ENCODE peak calls at places on chromosomes 11 and 22, in seven cellular contexts. One of them, this sample, is unnamed.

GRCh38 chr11:48095779-48096470 is 115.6 kb downstream of the PTPRJ start:
- DNase-seq in progenitor cell of endocrine pancreas: no peak
- DNase-seq in esophagus squamous epithelium: no peak
- DNase-seq in coronary artery: no peak
- DNase-seq in cardiac fibroblast: no peak
- DNase-seq in HFFc6: no peak
- DNase-seq in IMR-90: no peak
- DNase-seq in this sample: no peak

GRCh38 chr11:106063009-106063408 is 14.1 kb downstream of the KBTBD3 start:
- DNase-seq in HFFc6: no peak
- DNase-seq in progenitor cell of endocrine pancreas: no peak
- DNase-seq in coronary artery: no peak
- DNase-seq in IMR-90: no peak
- DNase-seq in esophagus squamous epithelium: no peak
- DNase-seq in cardiac fibroblast: no peak
- DNase-seq in this sample: no peak

GRCh38 chr22:46107089-46107664 is 43.1 kb upstream of the PPARA start:
- DNase-seq in HFFc6: no peak
- DNase-seq in IMR-90: no peak
- DNase-seq in cardiac fibroblast: no peak
- DNase-seq in progenitor cell of endocrine pancreas: no peak
- DNase-seq in coronary artery: no peak
- DNase-seq in esophagus squamous epithelium: no peak
- DNase-seq in this sample: peak; percentile 71

GRCh38 chr11:68436985-68437926 is 23.3 kb upstream of the PPP6R3 start:
- DNase-seq in cardiac fibroblast: peak; percentile 94
- DNase-seq in coronary artery: no peak
- DNase-seq in esophagus squamous epithelium: no peak
- DNase-seq in progenitor cell of endocrine pancreas: no peak
- DNase-seq in IMR-90: peak; percentile 72
- DNase-seq in HFFc6: peak; percentile 65
- DNase-seq in this sample: peak; percentile 51

GRCh38 chr11:74680035-74680671 is 51.1 kb downstream of the CHRDL2 start:
- DNase-seq in HFFc6: no peak
- DNase-seq in coronary artery: peak; percentile 64
- DNase-seq in IMR-90: no peak
- DNase-seq in cardiac fibroblast: no peak
- DNase-seq in esophagus squamous epithelium: no peak
- DNase-seq in progenitor cell of endocrine pancreas: no peak
- DNase-seq in this sample: no peak

GRCh38 chr11:103488021-103488420 is 378.8 kb downstream of the DYNC2H1 start:
- DNase-seq in HFFc6: no peak
- DNase-seq in esophagus squamous epithelium: no peak
- DNase-seq in IMR-90: no peak
- DNase-seq in cardiac fibroblast: peak; percentile 18
- DNase-seq in coronary artery: no peak
- DNase-seq in progenitor cell of endocrine pancreas: no peak
- DNase-seq in this sample: no peak

GRCh38 chr11:15819679-15820286 is 536.6 kb downstream of the SOX6 start:
- DNase-seq in cardiac fibroblast: peak; percentile 63
- DNase-seq in IMR-90: peak; percentile 19
- DNase-seq in esophagus squamous epithelium: peak; percentile 1
- DNase-seq in coronary artery: no peak
- DNase-seq in HFFc6: peak; percentile 25
- DNase-seq in progenitor cell of endocrine pancreas: peak; percentile 37
- DNase-seq in this sample: peak; percentile 72

GRCh38 chr11:73542175-73542574 is 55.7 kb downstream of the FAM168A start:
- DNase-seq in IMR-90: no peak
- DNase-seq in progenitor cell of endocrine pancreas: no peak
- DNase-seq in coronary artery: no peak
- DNase-seq in cardiac fibroblast: no peak
- DNase-seq in esophagus squamous epithelium: no peak
- DNase-seq in HFFc6: no peak
- DNase-seq in this sample: peak; percentile 5

GRCh38 chr22:47627561-47628253 is 865.3 kb downstream of the TBC1D22A start:
- DNase-seq in HFFc6: no peak
- DNase-seq in IMR-90: no peak
- DNase-seq in cardiac fibroblast: no peak
- DNase-seq in coronary artery: no peak
- DNase-seq in esophagus squamous epithelium: no peak
- DNase-seq in progenitor cell of endocrine pancreas: no peak
- DNase-seq in this sample: no peak

GRCh38 chr11:36427079-36427478 is 83.0 kb downstream of the TRAF6 start:
- DNase-seq in cardiac fibroblast: peak; percentile 52
- DNase-seq in coronary artery: no peak
- DNase-seq in IMR-90: no peak
- DNase-seq in progenitor cell of endocrine pancreas: no peak
- DNase-seq in esophagus squamous epithelium: no peak
- DNase-seq in HFFc6: no peak
- DNase-seq in this sample: peak; percentile 76

GRCh38 chr11:122113836-122114235 is 2.2 kb downstream of the BLID start:
- DNase-seq in IMR-90: peak; percentile 49
- DNase-seq in progenitor cell of endocrine pancreas: no peak
- DNase-seq in coronary artery: no peak
- DNase-seq in esophagus squamous epithelium: no peak
- DNase-seq in cardiac fibroblast: no peak
- DNase-seq in HFFc6: no peak
- DNase-seq in this sample: no peak

GRCh38 chr11:117931331-117931950 is 2.2 kb upstream of the TMPRSS13 start:
- DNase-seq in esophagus squamous epithelium: no peak
- DNase-seq in progenitor cell of endocrine pancreas: no peak
- DNase-seq in HFFc6: no peak
- DNase-seq in coronary artery: no peak
- DNase-seq in cardiac fibroblast: no peak
- DNase-seq in IMR-90: no peak
- DNase-seq in this sample: no peak

GRCh38 chr11:70365536-70365912 is 32.8 kb upstream of the CTTN start:
- DNase-seq in cardiac fibroblast: no peak
- DNase-seq in IMR-90: no peak
- DNase-seq in esophagus squamous epithelium: no peak
- DNase-seq in coronary artery: no peak
- DNase-seq in HFFc6: no peak
- DNase-seq in progenitor cell of endocrine pancreas: no peak
- DNase-seq in this sample: no peak

GRCh38 chr11:70371241-70371640 is 27.1 kb upstream of the CTTN start:
- DNase-seq in coronary artery: no peak
- DNase-seq in progenitor cell of endocrine pancreas: no peak
- DNase-seq in esophagus squamous epithelium: no peak
- DNase-seq in IMR-90: peak; percentile 18
- DNase-seq in cardiac fibroblast: no peak
- DNase-seq in HFFc6: no peak
- DNase-seq in this sample: no peak

GRCh38 chr11:70364745-70365535 is 33.4 kb upstream of the CTTN start:
- DNase-seq in coronary artery: no peak
- DNase-seq in esophagus squamous epithelium: no peak
- DNase-seq in progenitor cell of endocrine pancreas: no peak
- DNase-seq in cardiac fibroblast: no peak
- DNase-seq in HFFc6: no peak
- DNase-seq in IMR-90: no peak
- DNase-seq in this sample: no peak

GRCh38 chr11:70364198-70364597 is 34.1 kb upstream of the CTTN start:
- DNase-seq in IMR-90: peak; percentile 31
- DNase-seq in progenitor cell of endocrine pancreas: no peak
- DNase-seq in HFFc6: no peak
- DNase-seq in cardiac fibroblast: no peak
- DNase-seq in esophagus squamous epithelium: no peak
- DNase-seq in coronary artery: peak; percentile 22
- DNase-seq in this sample: no peak

GRCh38 chr11:70367071-70367470 is 31.3 kb upstream of the CTTN start:
- DNase-seq in IMR-90: peak; percentile 88
- DNase-seq in coronary artery: no peak
- DNase-seq in progenitor cell of endocrine pancreas: no peak
- DNase-seq in HFFc6: no peak
- DNase-seq in esophagus squamous epithelium: no peak
- DNase-seq in cardiac fibroblast: no peak
- DNase-seq in this sample: no peak
- TF ChIP-seq CTCF in IMR-90: peak; percentile 23
- TF ChIP-seq CTCF in coronary artery: no peak
- TF ChIP-seq CTCF in progenitor cell of endocrine pancreas: no peak
- TF ChIP-seq CTCF in HFFc6: no peak
- TF ChIP-seq CTCF in esophagus squamous epithelium: no peak
- TF ChIP-seq CTCF in cardiac fibroblast: no peak
- TF ChIP-seq CTCF in this sample: no peak

GRCh38 chr11:27388869-27389268 is 25.9 kb upstream of the CCDC34 start:
- DNase-seq in cardiac fibroblast: no peak
- DNase-seq in esophagus squamous epithelium: no peak
- DNase-seq in progenitor cell of endocrine pancreas: no peak
- DNase-seq in IMR-90: peak; percentile 33
- DNase-seq in HFFc6: no peak
- DNase-seq in coronary artery: no peak
- DNase-seq in this sample: no peak

GRCh38 chr11:27391336-27392015 is 28.5 kb upstream of the CCDC34 start:
- DNase-seq in HFFc6: no peak
- DNase-seq in IMR-90: no peak
- DNase-seq in progenitor cell of endocrine pancreas: no peak
- DNase-seq in esophagus squamous epithelium: no peak
- DNase-seq in cardiac fibroblast: no peak
- DNase-seq in coronary artery: no peak
- DNase-seq in this sample: no peak

GRCh38 chr11:27392278-27392677 is 29.3 kb upstream of the CCDC34 start:
- DNase-seq in HFFc6: no peak
- DNase-seq in cardiac fibroblast: no peak
- DNase-seq in esophagus squamous epithelium: no peak
- DNase-seq in IMR-90: no peak
- DNase-seq in progenitor cell of endocrine pancreas: no peak
- DNase-seq in coronary artery: no peak
- DNase-seq in this sample: no peak

GRCh38 chr11:27390959-27391326 is 27.9 kb upstream of the CCDC34 start:
- DNase-seq in HFFc6: peak; percentile 83
- DNase-seq in progenitor cell of endocrine pancreas: no peak
- DNase-seq in esophagus squamous epithelium: no peak
- DNase-seq in cardiac fibroblast: peak; percentile 68
- DNase-seq in coronary artery: no peak
- DNase-seq in IMR-90: peak; percentile 83
- DNase-seq in this sample: no peak

DNA sequence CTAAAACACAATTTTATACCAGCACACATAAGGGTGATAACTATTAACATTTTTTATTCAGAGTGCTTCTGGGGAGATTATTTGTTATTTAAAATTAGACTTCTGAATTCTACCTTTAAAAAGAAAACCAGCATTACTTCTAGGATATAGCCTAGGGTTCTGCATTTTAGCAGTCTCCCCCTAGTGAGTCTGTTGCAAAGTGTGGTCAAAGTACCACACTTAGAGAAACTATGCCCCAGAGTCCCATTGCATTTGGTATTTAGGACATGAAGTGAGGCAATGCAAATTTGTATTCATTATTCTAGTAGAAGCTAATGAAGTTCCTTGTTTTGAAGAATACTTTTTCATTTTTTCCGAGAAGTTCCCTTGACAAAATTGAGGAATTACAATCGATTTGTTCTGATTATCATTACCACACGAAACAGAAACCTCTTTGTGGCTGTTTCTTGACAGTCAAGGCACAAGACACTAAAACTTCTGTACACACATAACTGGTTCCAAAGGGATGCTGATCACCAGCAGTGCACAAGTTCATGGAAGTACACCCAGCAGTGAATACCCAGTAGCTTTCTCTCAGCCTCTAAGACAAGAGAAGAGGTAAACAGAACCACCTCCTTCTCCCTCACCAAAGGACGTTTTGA is 27.4 kb upstream of the CCDC34 start:
- DNase-seq in HFFc6: no peak
- DNase-seq in esophagus squamous epithelium: no peak
- DNase-seq in IMR-90: no peak
- DNase-seq in progenitor cell of endocrine pancreas: no peak
- DNase-seq in cardiac fibroblast: no peak
- DNase-seq in coronary artery: no peak
- DNase-seq in this sample: no peak
- TF ChIP-seq CTCF in HFFc6: peak; percentile 29
- TF ChIP-seq CTCF in esophagus squamous epithelium: no peak
- TF ChIP-seq CTCF in IMR-90: no peak
- TF ChIP-seq CTCF in progenitor cell of endocrine pancreas: peak; percentile 27
- TF ChIP-seq CTCF in cardiac fibroblast: no peak
- TF ChIP-seq CTCF in coronary artery: no peak
- TF ChIP-seq CTCF in this sample: no peak

DNA sequence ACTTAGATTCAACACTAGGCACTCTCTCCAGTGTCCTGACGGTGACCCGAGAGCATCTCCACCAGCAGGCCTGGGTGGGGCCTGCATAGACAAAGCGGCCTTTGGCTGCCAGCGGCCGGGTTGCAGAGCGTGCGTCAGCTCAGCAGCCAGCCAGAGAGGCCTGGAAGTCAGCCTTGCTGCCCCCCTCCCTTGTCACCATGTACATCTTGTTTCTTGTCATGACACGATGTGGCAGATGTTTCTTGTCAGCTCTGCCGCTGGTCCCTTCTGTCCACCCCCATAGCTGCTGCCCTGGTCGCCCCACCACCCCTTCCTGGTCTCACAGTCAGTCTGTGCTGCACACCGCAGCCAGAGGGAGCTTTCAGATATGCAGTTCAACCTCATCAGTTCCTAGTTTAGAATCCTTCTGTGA is 33.1 kb upstream of the CBX7 start:
- DNase-seq in cardiac fibroblast: peak; percentile 84
- DNase-seq in IMR-90: peak; percentile 49
- DNase-seq in esophagus squamous epithelium: no peak
- DNase-seq in HFFc6: no peak
- DNase-seq in coronary artery: peak; percentile 79
- DNase-seq in progenitor cell of endocrine pancreas: no peak
- DNase-seq in this sample: no peak
- TF ChIP-seq CTCF in cardiac fibroblast: peak; percentile 51
- TF ChIP-seq CTCF in IMR-90: peak; percentile 40
- TF ChIP-seq CTCF in esophagus squamous epithelium: no peak
- TF ChIP-seq CTCF in HFFc6: peak; percentile 33
- TF ChIP-seq CTCF in coronary artery: no peak
- TF ChIP-seq CTCF in progenitor cell of endocrine pancreas: no peak
- TF ChIP-seq CTCF in this sample: no peak

DNA sequence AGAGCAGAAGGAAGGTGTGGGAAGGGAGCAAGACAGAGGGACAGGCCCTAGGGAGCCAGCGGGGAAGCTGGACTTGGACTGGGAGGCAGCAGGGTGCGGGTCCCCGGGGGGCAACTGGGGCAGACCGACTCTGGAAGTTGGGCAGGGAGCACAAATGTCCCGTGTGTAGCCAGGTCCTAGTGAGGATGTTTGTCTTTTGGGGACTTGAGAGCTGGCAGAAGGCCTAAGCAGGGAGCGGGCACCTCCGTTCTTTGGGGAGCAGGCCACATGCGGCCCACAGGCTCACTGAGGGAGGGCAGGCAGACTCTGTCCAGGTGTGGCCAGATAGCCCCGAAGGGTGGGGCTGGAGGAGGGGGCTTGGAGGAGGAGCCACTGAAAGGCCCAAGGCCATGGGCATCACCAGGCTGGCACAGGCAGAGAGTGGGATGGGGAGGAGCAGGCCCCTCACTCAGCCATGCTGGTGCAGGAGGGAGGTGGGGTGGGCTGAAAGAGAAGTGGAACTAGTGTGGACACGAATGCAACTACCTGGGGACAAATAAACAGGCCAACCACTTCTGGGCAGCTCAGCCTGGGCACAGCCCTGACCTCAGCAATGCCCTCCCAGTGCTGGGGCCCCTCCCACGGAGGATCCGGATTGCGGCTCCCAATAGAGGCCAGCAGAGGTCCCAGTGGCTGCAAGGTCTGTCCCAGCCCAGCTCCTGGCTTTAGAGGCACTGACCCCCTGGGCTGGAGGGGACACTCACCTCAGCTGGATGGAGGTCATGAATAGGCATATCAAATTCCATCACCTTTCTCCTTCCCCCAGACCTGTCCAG is 1.3 kb upstream of the SCARF2 start:
- DNase-seq in esophagus squamous epithelium: no peak
- DNase-seq in HFFc6: no peak
- DNase-seq in progenitor cell of endocrine pancreas: no peak
- DNase-seq in coronary artery: no peak
- DNase-seq in cardiac fibroblast: peak; percentile 33
- DNase-seq in IMR-90: no peak
- DNase-seq in this sample: no peak
- TF ChIP-seq CTCF in esophagus squamous epithelium: no peak
- TF ChIP-seq CTCF in HFFc6: peak; percentile 59
- TF ChIP-seq CTCF in progenitor cell of endocrine pancreas: no peak
- TF ChIP-seq CTCF in coronary artery: no peak
- TF ChIP-seq CTCF in cardiac fibroblast: peak; percentile 48
- TF ChIP-seq CTCF in IMR-90: peak; percentile 37
- TF ChIP-seq CTCF in this sample: no peak

GRCh38 chr11:100753562-100753961 is 66.5 kb downstream of the ARHGAP42 start:
- DNase-seq in esophagus squamous epithelium: no peak
- DNase-seq in HFFc6: no peak
- DNase-seq in progenitor cell of endocrine pancreas: no peak
- DNase-seq in IMR-90: no peak
- DNase-seq in coronary artery: no peak
- DNase-seq in cardiac fibroblast: no peak
- DNase-seq in this sample: no peak
- TF ChIP-seq CTCF in esophagus squamous epithelium: no peak
- TF ChIP-seq CTCF in HFFc6: no peak
- TF ChIP-seq CTCF in progenitor cell of endocrine pancreas: no peak
- TF ChIP-seq CTCF in IMR-90: no peak
- TF ChIP-seq CTCF in coronary artery: no peak
- TF ChIP-seq CTCF in cardiac fibroblast: no peak
- TF ChIP-seq CTCF in this sample: no peak

This sample was measured in MCF 10A.